ENCODE peak calls at places on chromosomes 1 and 21, in seven cellular contexts. K is stomach, O is breast epithelium, M is A549, B is spleen, Z is uterus, Y is transverse colon. I is an unnamed sample.

GRCh38 chr21:26946744-26947446 is 20.0 kb downstream of the ADAMTS5 start:
- DNase-seq in K (no peak), M (no peak), Y (no peak), B (no peak), Z (no peak), O (no peak), I (no peak)

GRCh38 chr1:14738235-14738634 is 139.8 kb downstream of the KAZN start:
- DNase-seq in M (no peak), Z (no peak), Y (no peak), K (no peak), B (no peak), O (no peak), I (no peak)

GRCh38 chr1:1189071-1189470 is 15.4 kb downstream of the TTLL10 start:
- DNase-seq in B (no peak), O (no peak), K (no peak), M (no peak), Y (no peak), Z (no peak), I (no peak)

GRCh38 chr1:14928886-14929546 is 224.5 kb upstream of the TMEM51 start:
- DNase-seq in Z (no peak), M (no peak), O (no peak), B (no peak), Y (no peak), K (no peak), I (no peak)

GRCh38 chr1:118960567-118961136 is 27.5 kb downstream of the TBX15 start:
- DNase-seq in Z (no peak), O (no peak), M (peak), B (no peak), K (peak), Y (peak), I (no peak)

GRCh38 chr1:15726508-15726907 is 9.6 kb upstream of the SLC25A34 start:
- DNase-seq in K (no peak), O (no peak), Z (no peak), Y (no peak), B (no peak), M (no peak), I (no peak)

GRCh38 chr1:5436808-5437207 is 555.4 kb downstream of the NPHP4 start:
- DNase-seq in Z (no peak), O (no peak), Y (no peak), M (no peak), B (no peak), K (no peak), I (no peak)

GRCh38 chr1:8351693-8352470 is 34.0 kb downstream of the SLC45A1 start:
- DNase-seq in K (no peak), M (peak), O (no peak), B (no peak), Z (peak), Y (no peak), I (no peak)

GRCh38 chr1:7890853-7891252 is 38.0 kb upstream of the UTS2 start:
- DNase-seq in Z (no peak), M (no peak), B (no peak), K (no peak), O (no peak), Y (no peak), I (no peak)

GRCh38 chr1:219143735-219144134 is 29.9 kb upstream of the LYPLAL1 start:
- DNase-seq in Z (no peak), M (no peak), B (no peak), Y (no peak), K (no peak), O (no peak), I (no peak)

DNA sequence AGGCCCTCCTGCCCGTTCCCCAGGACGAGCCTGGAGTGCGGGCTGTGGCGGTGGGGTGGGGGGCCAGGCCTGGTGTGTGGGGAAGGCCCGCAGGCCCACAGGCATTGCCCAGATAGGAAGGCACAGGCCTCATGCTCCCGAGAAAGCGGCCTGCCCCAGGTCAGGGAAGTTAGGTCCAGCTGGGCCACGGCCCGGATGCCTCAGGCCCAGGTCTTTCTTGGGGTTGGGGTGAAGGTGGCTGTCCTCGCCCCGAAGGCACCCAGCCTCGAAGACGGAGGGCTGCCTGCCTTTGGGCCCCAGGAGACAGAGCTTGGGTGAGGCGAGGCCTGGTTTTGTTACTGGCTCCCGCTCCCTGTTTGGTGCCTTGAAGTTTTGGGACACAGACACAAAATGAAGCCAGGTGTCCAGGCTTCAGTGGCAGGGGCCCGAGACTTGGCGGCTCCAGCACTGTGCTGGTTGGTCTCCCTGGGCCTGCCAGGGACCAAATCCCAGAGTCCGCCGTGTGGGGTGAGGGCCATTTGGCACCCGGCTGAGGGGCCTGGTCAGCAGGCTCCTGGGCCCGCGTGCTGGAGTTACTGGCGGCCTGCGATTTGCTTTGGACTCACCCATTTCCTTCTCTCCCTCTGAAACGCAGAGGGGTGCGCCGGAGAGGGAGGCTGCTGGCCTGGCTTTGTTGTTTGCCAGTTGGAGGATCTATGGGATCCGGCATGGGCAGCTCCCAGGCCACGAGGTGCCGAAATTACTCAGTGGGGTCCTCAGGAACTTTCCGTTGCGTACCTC is 2.0 kb downstream of the SKI start:
- DNase-seq in K (no peak), Z (peak), Y (no peak), B (peak), M (peak), O (no peak), I (peak)
- TF ChIP-seq POLR2A in K (no peak), Z (no peak), Y (no peak), B (no peak), M (no peak), O (no peak), I (no peak)

DNA sequence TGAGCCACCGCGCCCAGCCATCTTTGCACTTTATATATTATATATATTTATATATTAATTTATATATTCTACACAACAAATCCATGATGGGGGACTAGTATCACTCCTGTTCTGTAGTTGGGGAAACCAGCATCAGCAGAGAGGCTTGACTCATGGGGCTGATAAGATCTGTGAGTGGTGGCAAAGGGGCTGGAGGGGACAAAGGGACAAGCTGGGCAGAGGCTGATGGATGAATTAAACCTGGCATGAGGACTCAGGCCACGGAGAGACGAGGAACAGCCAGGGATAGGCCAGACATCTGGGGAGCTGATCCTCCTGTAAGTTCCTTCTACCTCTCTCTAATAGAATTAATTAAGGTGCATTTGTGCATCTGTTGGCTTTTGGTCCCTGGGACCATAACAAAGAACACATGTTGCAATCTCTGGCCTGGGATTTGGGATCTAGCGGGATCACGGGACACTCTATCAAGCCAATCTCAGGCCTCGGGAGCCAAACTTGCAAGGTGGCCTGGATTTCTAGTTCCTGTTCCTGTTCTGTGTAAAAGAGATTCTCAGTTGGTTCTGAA is 7.6 kb downstream of the CNR2 start:
- DNase-seq in Y (no peak), O (no peak), Z (no peak), K (no peak), B (no peak), M (no peak), I (no peak)
- TF ChIP-seq CTCF in Y (no peak), O (no peak), Z (no peak), K (no peak), B (no peak), M (no peak), I (no peak)

GRCh38 chr1:195999022-195999421 is 609.2 kb downstream of the KCNT2 start:
- DNase-seq in O (no peak), M (peak), K (no peak), Y (no peak), Z (no peak), B (no peak), I (no peak)

GRCh38 chr1:196002906-196003305 is 605.3 kb downstream of the KCNT2 start:
- DNase-seq in B (no peak), Z (no peak), K (no peak), M (peak), O (no peak), Y (no peak), I (no peak)

GRCh38 chr1:196001188-196001587 is 607.1 kb downstream of the KCNT2 start:
- DNase-seq in M (no peak), Z (no peak), B (no peak), K (no peak), O (no peak), Y (no peak), I (no peak)
- H3K27ac ChIP-seq in M (no peak), Z (no peak), B (no peak), K (no peak), O (no peak), Y (no peak), I (no peak)

GRCh38 chr1:36223373-36223995 is 759 bp upstream of the THRAP3 start:
- DNase-seq in Y (peak), M (peak), K (no peak), Z (no peak), B (no peak), O (no peak), I (peak)

GRCh38 chr1:36225298-36225899 is 1.2 kb downstream of the THRAP3 start:
- DNase-seq in B (no peak), Y (no peak), O (no peak), Z (no peak), K (no peak), M (no peak), I (no peak)

GRCh38 chr1:36222481-36223372 is 1.5 kb upstream of the THRAP3 start:
- DNase-seq in Z (no peak), B (peak), K (peak), M (no peak), Y (peak), O (no peak), I (no peak)

GRCh38 chr1:36223996-36224536 is at the start of gene THRAP3:
- DNase-seq in Z (peak), O (peak), M (peak), Y (peak), K (peak), B (peak), I (peak)

GRCh38 chr1:36224537-36225297 is 474 bp downstream of the THRAP3 start:
- DNase-seq in K (peak), B (peak), Z (no peak), Y (no peak), M (peak), O (peak), I (no peak)
- TF ChIP-seq POLR2A in K (no peak), B (no peak), Z (no peak), Y (no peak), M (no peak), O (no peak), I (no peak)